ENCODE peak calls at places on chromosomes 12 and 14, in seven cellular contexts. M is endothelial cell of umbilical vein, J is prostate gland, W is cardiac muscle cell, I is neural progenitor cell, Z is ascending aorta, C is osteoblast. K is an unnamed sample.

GRCh38 chr14:50263321-50263720 is 31.9 kb upstream of the SOS2 start:
- DNase-seq in M (no peak), C (no peak), W (no peak), Z (no peak), I (no peak), J (no peak), K (no peak)

GRCh38 chr14:103058209-103059055 is 1.1 kb upstream of the CDC42BPB start:
- DNase-seq in Z (no peak), J (no peak), W (no peak), I (no peak), C (no peak), M (no peak), K (no peak)

GRCh38 chr14:70004791-70005190 is 125.6 kb downstream of the SMOC1 start:
- DNase-seq in Z (no peak), I (no peak), J (no peak), C (no peak), M (no peak), W (no peak), K (no peak)

GRCh38 chr12:132566551-132567131 is 43.7 kb downstream of the LRCOL1 start:
- DNase-seq in Z (no peak), C (no peak), J (no peak), W (no peak), M (no peak), I (no peak), K (no peak)

GRCh38 chr12:123364532-123365140 is at the start of gene SBNO1:
- DNase-seq in I (peak; percentile 97), M (no peak), J (peak; percentile 91), C (peak; percentile 97), Z (no peak), W (peak; percentile 94), K (no peak)

GRCh38 chr12:114668151-114668891 is 15.7 kb downstream of the TBX3 start:
- DNase-seq in J (peak; percentile 94), W (peak; percentile 76), C (peak; percentile 99), I (peak; percentile 91), Z (no peak), M (peak; percentile 38), K (no peak)

GRCh38 chr12:53047221-53048032 is 2.4 kb upstream of the TNS2 start:
- DNase-seq in I (peak; percentile 90), W (peak; percentile 92), C (peak; percentile 99), J (peak; percentile 74), Z (no peak), M (peak; percentile 32), K (no peak)

GRCh38 chr12:112938751-112939150 is 477 bp downstream of the OAS3 start:
- DNase-seq in C (no peak), J (no peak), Z (no peak), M (no peak), W (peak; percentile 6), I (no peak), K (peak; percentile 74)

GRCh38 chr12:56629459-56630179 is 507 bp downstream of the BAZ2A start:
- DNase-seq in W (peak; percentile 42), Z (no peak), M (peak; percentile 21), J (no peak), C (peak; percentile 94), I (peak; percentile 34), K (no peak)

GRCh38 chr12:51262758-51263177 is 7.4 kb downstream of the SMAGP start:
- DNase-seq in M (peak; percentile 63), Z (no peak), W (peak; percentile 58), C (peak; percentile 87), J (peak; percentile 37), I (peak; percentile 51), K (no peak)

GRCh38 chr12:32252199-32253073 is 145.8 kb downstream of the BICD1 start:
- DNase-seq in Z (no peak), I (peak; percentile 70), W (no peak), C (no peak), J (no peak), M (no peak), K (no peak)

GRCh38 chr12:7859552-7859951 is 13.2 kb downstream of the SLC2A14 start:
- DNase-seq in C (peak; percentile 71), Z (no peak), J (no peak), W (no peak), I (no peak), M (no peak), K (no peak)

GRCh38 chr14:103576371-103577024 is 13.7 kb downstream of the COA8 start:
- DNase-seq in J (peak; percentile 92), I (peak; percentile 93), C (peak; percentile 96), W (peak; percentile 94), M (peak; percentile 95), Z (peak; percentile 65), K (no peak)

GRCh38 chr12:43550831-43551270 is 1.2 kb downstream of the ADAMTS20 start:
- DNase-seq in Z (no peak), J (no peak), I (peak; percentile 41), C (no peak), M (no peak), W (no peak), K (no peak)

GRCh38 chr12:127399451-127399850 is 867.5 kb upstream of the TMEM132C start:
- DNase-seq in Z (no peak), W (no peak), C (no peak), J (no peak), I (no peak), M (no peak), K (peak; percentile 37)

GRCh38 chr14:77844802-77845201 is 44.9 kb downstream of the ADCK1 start:
- DNase-seq in C (no peak), M (no peak), I (no peak), Z (no peak), W (no peak), J (no peak), K (no peak)

GRCh38 chr14:55581011-55581806 is 1.2 kb downstream of the KTN1 start:
- DNase-seq in C (peak; percentile 73), I (no peak), Z (no peak), J (peak; percentile 22), M (peak; percentile 47), W (peak; percentile 48), K (no peak)

GRCh38 chr14:20988717-20989116 is 1.1 kb upstream of the METTL17 start:
- DNase-seq in M (no peak), W (no peak), I (no peak), C (no peak), J (no peak), Z (no peak), K (peak; percentile 52)

GRCh38 chr12:112185093-112185923 is 59.9 kb downstream of the TRAFD1 start:
- DNase-seq in C (no peak), J (no peak), W (no peak), Z (no peak), I (no peak), M (no peak), K (no peak)

GRCh38 chr12:95730457-95730856 is 60.1 kb downstream of the NTN4 start:
- DNase-seq in J (no peak), W (no peak), I (no peak), Z (no peak), M (no peak), C (no peak), K (no peak)

GRCh38 chr12:79935624-79936040 is 735 bp upstream of the PPP1R12A start:
- DNase-seq in W (no peak), M (no peak), C (no peak), I (peak; percentile 67), Z (no peak), J (no peak), K (no peak)

GRCh38 chr12:24278832-24279231 is 329.4 kb upstream of the SOX5 start:
- DNase-seq in W (no peak), J (no peak), I (no peak), C (no peak), M (no peak), Z (no peak), K (no peak)
- TF ChIP-seq CTCF in W (no peak), J (no peak), I (no peak), C (no peak), M (peak; percentile 7), Z (no peak), K (no peak)

GRCh38 chr14:94611179-94611578 is 1.0 kb upstream of the SERPINA3 start:
- DNase-seq in W (no peak), J (no peak), C (no peak), Z (no peak), M (no peak), I (no peak), K (no peak)

GRCh38 chr14:94612580-94613554 is 676 bp downstream of the SERPINA3 start:
- DNase-seq in M (no peak), I (no peak), J (no peak), C (no peak), Z (no peak), W (peak; percentile 75), K (no peak)

GRCh38 chr14:94613720-94614644 is 1.8 kb downstream of the SERPINA3 start:
- DNase-seq in C (no peak), M (no peak), J (no peak), I (no peak), Z (no peak), W (no peak), K (no peak)

GRCh38 chr14:94614802-94615201 is 2.6 kb downstream of the SERPINA3 start:
- DNase-seq in M (no peak), I (no peak), C (no peak), Z (no peak), W (no peak), J (no peak), K (no peak)

DNA sequence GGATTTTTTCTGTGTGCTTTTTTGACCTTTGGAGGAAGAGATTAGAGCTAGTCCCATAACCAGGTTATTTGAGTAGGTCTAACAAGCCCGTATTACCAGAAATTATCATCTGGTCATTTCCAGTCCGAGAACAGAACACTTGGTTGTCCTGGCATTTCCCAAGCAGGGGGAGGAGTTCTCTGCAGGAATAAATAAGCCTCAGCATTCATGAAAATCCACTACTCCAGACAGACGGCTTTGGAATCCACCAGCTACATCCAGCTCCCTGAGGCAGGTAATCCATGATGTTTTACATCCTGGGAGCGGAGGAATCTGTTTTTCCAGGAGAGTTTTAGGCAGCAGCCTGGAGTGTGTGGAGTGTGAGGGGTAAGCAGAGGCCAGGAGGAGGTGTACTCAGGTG is at the start of gene SERPINA3:
- DNase-seq in Z (no peak), I (no peak), C (no peak), M (no peak), W (peak; percentile 78), J (no peak), K (no peak)
- H3K4me3 ChIP-seq in Z (no peak within 1 kb of the TSS), I (no peak within 1 kb of the TSS), C (no peak within 1 kb of the TSS), M (no peak within 1 kb of the TSS), W (no peak within 1 kb of the TSS), J (no peak within 1 kb of the TSS), K (peak within 1 kb of the TSS; percentile 16)

DNA sequence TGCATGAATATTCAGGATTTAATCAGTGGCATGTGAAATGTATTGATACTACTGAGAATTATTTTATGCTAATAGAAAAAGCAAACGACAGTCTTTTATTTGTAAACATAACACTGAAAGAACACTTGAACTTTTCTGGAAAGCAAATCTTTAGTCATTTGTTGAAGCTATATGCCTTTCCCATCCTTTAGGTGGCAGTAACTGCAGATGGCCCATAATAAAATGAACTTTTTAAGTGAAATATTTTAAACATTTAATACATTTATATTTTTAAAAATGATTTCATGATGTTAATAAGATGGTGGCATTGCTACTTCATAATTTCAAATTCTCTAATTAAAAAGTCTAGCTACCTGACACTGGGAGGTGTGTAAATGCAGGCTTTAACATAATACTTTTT is 13.9 kb upstream of the KRR1 start:
- DNase-seq in M (no peak), Z (no peak), C (peak; percentile 61), J (no peak), I (no peak), W (no peak), K (no peak)
- TF ChIP-seq CTCF in M (peak; percentile 16), Z (peak; percentile 18), C (peak; percentile 55), J (no peak), I (peak; percentile 11), W (peak; percentile 40), K (no peak)

DNA sequence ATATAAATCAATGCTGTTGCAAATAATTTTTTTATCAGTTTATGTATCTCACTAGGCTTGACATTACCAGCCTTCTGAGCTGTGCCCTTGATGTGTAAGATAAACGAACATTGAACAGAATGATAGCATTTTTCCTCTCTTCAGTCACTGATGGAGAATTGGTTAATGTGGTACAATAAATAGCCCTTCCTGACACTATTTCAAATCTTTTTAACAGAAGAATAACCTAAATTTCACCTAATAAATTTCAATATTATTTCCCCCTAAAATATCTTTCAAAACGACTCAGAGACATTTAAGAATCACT is 2.2 kb upstream of the ATP2B1 start:
- DNase-seq in J (no peak), Z (no peak), W (no peak), C (no peak), I (no peak), M (peak; percentile 21), K (no peak)
- H3K4me3 ChIP-seq in J (no peak overlapping the region), Z (peak overlapping the region; percentile 81), W (peak overlapping the region; percentile 96), C (peak overlapping the region; percentile 94), I (peak overlapping the region; percentile 98), M (no peak overlapping the region), K (peak overlapping the region; percentile 60)